ENCODE peak calls at places on chromosome 1, in eight cellular contexts. One of them, this sample, is unnamed.

GRCh38 chr1:29259802-29260441 is 23.6 kb downstream of the PTPRU start:
- DNase-seq in left lung: peak
- DNase-seq in stimulated activated naive CD4-positive, alpha-beta T cell: no peak
- DNase-seq in OCI-LY7: no peak
- DNase-seq in left colon: peak
- DNase-seq in lung microvascular endothelial cell: peak
- DNase-seq in hepatic stellate cell: peak
- DNase-seq in stimulated activated CD8-positive, alpha-beta memory T cell treated with anti-CD3 and anti-CD28 coated beads, Interleukin-2, amount 100 ng/mL, for 1 hour: no peak
- DNase-seq in this sample: no peak

GRCh38 chr1:1539310-1540014 is 962 bp downstream of the TMEM240 start:
- DNase-seq in left lung: no peak
- DNase-seq in stimulated activated naive CD4-positive, alpha-beta T cell: no peak
- DNase-seq in OCI-LY7: no peak
- DNase-seq in left colon: peak
- DNase-seq in lung microvascular endothelial cell: peak
- DNase-seq in hepatic stellate cell: peak
- DNase-seq in stimulated activated CD8-positive, alpha-beta memory T cell treated with anti-CD3 and anti-CD28 coated beads, Interleukin-2, amount 100 ng/mL, for 1 hour: no peak
- DNase-seq in this sample: no peak

GRCh38 chr1:62398377-62398776 is 38.5 kb upstream of the USP1 start:
- DNase-seq in left lung: no peak
- DNase-seq in stimulated activated naive CD4-positive, alpha-beta T cell: no peak
- DNase-seq in OCI-LY7: no peak
- DNase-seq in left colon: no peak
- DNase-seq in lung microvascular endothelial cell: no peak
- DNase-seq in hepatic stellate cell: peak
- DNase-seq in stimulated activated CD8-positive, alpha-beta memory T cell treated with anti-CD3 and anti-CD28 coated beads, Interleukin-2, amount 100 ng/mL, for 1 hour: no peak
- DNase-seq in this sample: no peak

GRCh38 chr1:11828511-11828910 is 19.1 kb downstream of the NPPA start:
- DNase-seq in left lung: no peak
- DNase-seq in stimulated activated naive CD4-positive, alpha-beta T cell: no peak
- DNase-seq in OCI-LY7: no peak
- DNase-seq in left colon: no peak
- DNase-seq in lung microvascular endothelial cell: no peak
- DNase-seq in hepatic stellate cell: no peak
- DNase-seq in stimulated activated CD8-positive, alpha-beta memory T cell treated with anti-CD3 and anti-CD28 coated beads, Interleukin-2, amount 100 ng/mL, for 1 hour: no peak
- DNase-seq in this sample: no peak

GRCh38 chr1:207031016-207031415 is 1.5 kb downstream of the C1orf116 start:
- DNase-seq in left lung: no peak
- DNase-seq in stimulated activated naive CD4-positive, alpha-beta T cell: no peak
- DNase-seq in OCI-LY7: no peak
- DNase-seq in left colon: no peak
- DNase-seq in lung microvascular endothelial cell: no peak
- DNase-seq in hepatic stellate cell: no peak
- DNase-seq in stimulated activated CD8-positive, alpha-beta memory T cell treated with anti-CD3 and anti-CD28 coated beads, Interleukin-2, amount 100 ng/mL, for 1 hour: no peak
- DNase-seq in this sample: no peak

GRCh38 chr1:205301842-205302588 is 19.5 kb downstream of the NUAK2 start:
- DNase-seq in left lung: no peak
- DNase-seq in stimulated activated naive CD4-positive, alpha-beta T cell: no peak
- DNase-seq in OCI-LY7: peak
- DNase-seq in left colon: no peak
- DNase-seq in lung microvascular endothelial cell: no peak
- DNase-seq in hepatic stellate cell: peak
- DNase-seq in stimulated activated CD8-positive, alpha-beta memory T cell treated with anti-CD3 and anti-CD28 coated beads, Interleukin-2, amount 100 ng/mL, for 1 hour: no peak
- DNase-seq in this sample: peak

GRCh38 chr1:231241751-231242150 is 739 bp downstream of the GNPAT start:
- DNase-seq in left lung: no peak
- DNase-seq in stimulated activated naive CD4-positive, alpha-beta T cell: no peak
- DNase-seq in OCI-LY7: peak
- DNase-seq in left colon: peak
- DNase-seq in lung microvascular endothelial cell: peak
- DNase-seq in hepatic stellate cell: peak
- DNase-seq in stimulated activated CD8-positive, alpha-beta memory T cell treated with anti-CD3 and anti-CD28 coated beads, Interleukin-2, amount 100 ng/mL, for 1 hour: no peak
- DNase-seq in this sample: no peak

GRCh38 chr1:14238472-14239059 is 359.9 kb upstream of the KAZN start:
- DNase-seq in left lung: no peak
- DNase-seq in stimulated activated naive CD4-positive, alpha-beta T cell: no peak
- DNase-seq in OCI-LY7: no peak
- DNase-seq in left colon: peak
- DNase-seq in lung microvascular endothelial cell: no peak
- DNase-seq in hepatic stellate cell: no peak
- DNase-seq in stimulated activated CD8-positive, alpha-beta memory T cell treated with anti-CD3 and anti-CD28 coated beads, Interleukin-2, amount 100 ng/mL, for 1 hour: no peak
- DNase-seq in this sample: no peak

GRCh38 chr1:2543543-2544092 is 12.6 kb upstream of the TNFRSF14 start:
- DNase-seq in left lung: no peak
- DNase-seq in stimulated activated naive CD4-positive, alpha-beta T cell: peak
- DNase-seq in OCI-LY7: no peak
- DNase-seq in left colon: no peak
- DNase-seq in lung microvascular endothelial cell: no peak
- DNase-seq in hepatic stellate cell: peak
- DNase-seq in stimulated activated CD8-positive, alpha-beta memory T cell treated with anti-CD3 and anti-CD28 coated beads, Interleukin-2, amount 100 ng/mL, for 1 hour: no peak
- DNase-seq in this sample: no peak

GRCh38 chr1:246139745-246140182 is 367.3 kb downstream of the SMYD3 start:
- DNase-seq in left lung: no peak
- DNase-seq in stimulated activated naive CD4-positive, alpha-beta T cell: no peak
- DNase-seq in OCI-LY7: no peak
- DNase-seq in left colon: no peak
- DNase-seq in lung microvascular endothelial cell: peak
- DNase-seq in hepatic stellate cell: peak
- DNase-seq in stimulated activated CD8-positive, alpha-beta memory T cell treated with anti-CD3 and anti-CD28 coated beads, Interleukin-2, amount 100 ng/mL, for 1 hour: no peak
- DNase-seq in this sample: no peak

GRCh38 chr1:180252638-180253536 is 22.8 kb downstream of the LHX4 start:
- DNase-seq in left lung: peak
- DNase-seq in stimulated activated naive CD4-positive, alpha-beta T cell: peak
- DNase-seq in OCI-LY7: peak
- DNase-seq in left colon: peak
- DNase-seq in lung microvascular endothelial cell: peak
- DNase-seq in hepatic stellate cell: peak
- DNase-seq in stimulated activated CD8-positive, alpha-beta memory T cell treated with anti-CD3 and anti-CD28 coated beads, Interleukin-2, amount 100 ng/mL, for 1 hour: peak
- DNase-seq in this sample: peak

GRCh38 chr1:47374501-47374900 is 40.9 kb downstream of the CMPK1 start:
- DNase-seq in left lung: no peak
- DNase-seq in stimulated activated naive CD4-positive, alpha-beta T cell: no peak
- DNase-seq in OCI-LY7: no peak
- DNase-seq in left colon: no peak
- DNase-seq in lung microvascular endothelial cell: no peak
- DNase-seq in hepatic stellate cell: no peak
- DNase-seq in stimulated activated CD8-positive, alpha-beta memory T cell treated with anti-CD3 and anti-CD28 coated beads, Interleukin-2, amount 100 ng/mL, for 1 hour: no peak
- DNase-seq in this sample: no peak

GRCh38 chr1:156892190-156893047 is 1.1 kb upstream of the PEAR1 start:
- DNase-seq in left lung: peak
- DNase-seq in stimulated activated naive CD4-positive, alpha-beta T cell: peak
- DNase-seq in OCI-LY7: peak
- DNase-seq in left colon: peak
- DNase-seq in lung microvascular endothelial cell: peak
- DNase-seq in hepatic stellate cell: peak
- DNase-seq in stimulated activated CD8-positive, alpha-beta memory T cell treated with anti-CD3 and anti-CD28 coated beads, Interleukin-2, amount 100 ng/mL, for 1 hour: peak
- DNase-seq in this sample: peak

GRCh38 chr1:21290546-21290944 is 282 bp upstream of the ECE1 start:
- DNase-seq in left lung: no peak
- DNase-seq in stimulated activated naive CD4-positive, alpha-beta T cell: no peak
- DNase-seq in OCI-LY7: peak
- DNase-seq in left colon: no peak
- DNase-seq in lung microvascular endothelial cell: no peak
- DNase-seq in hepatic stellate cell: no peak
- DNase-seq in stimulated activated CD8-positive, alpha-beta memory T cell treated with anti-CD3 and anti-CD28 coated beads, Interleukin-2, amount 100 ng/mL, for 1 hour: no peak
- DNase-seq in this sample: no peak

GRCh38 chr1:54984126-54984842 is 3.9 kb downstream of the TMEM61 start:
- DNase-seq in left lung: no peak
- DNase-seq in stimulated activated naive CD4-positive, alpha-beta T cell: no peak
- DNase-seq in OCI-LY7: no peak
- DNase-seq in left colon: peak
- DNase-seq in lung microvascular endothelial cell: no peak
- DNase-seq in hepatic stellate cell: no peak
- DNase-seq in stimulated activated CD8-positive, alpha-beta memory T cell treated with anti-CD3 and anti-CD28 coated beads, Interleukin-2, amount 100 ng/mL, for 1 hour: no peak
- DNase-seq in this sample: no peak

GRCh38 chr1:242629396-242629795 is 104.9 kb upstream of the PLD5 start:
- DNase-seq in left lung: no peak
- DNase-seq in stimulated activated naive CD4-positive, alpha-beta T cell: no peak
- DNase-seq in OCI-LY7: no peak
- DNase-seq in left colon: no peak
- DNase-seq in lung microvascular endothelial cell: no peak
- DNase-seq in hepatic stellate cell: no peak
- DNase-seq in stimulated activated CD8-positive, alpha-beta memory T cell treated with anti-CD3 and anti-CD28 coated beads, Interleukin-2, amount 100 ng/mL, for 1 hour: no peak
- DNase-seq in this sample: no peak

GRCh38 chr1:46181343-46182260 is 5.3 kb upstream of the P3R3URF start:
- DNase-seq in left lung: no peak
- DNase-seq in stimulated activated naive CD4-positive, alpha-beta T cell: no peak
- DNase-seq in OCI-LY7: no peak
- DNase-seq in left colon: peak
- DNase-seq in lung microvascular endothelial cell: peak
- DNase-seq in hepatic stellate cell: no peak
- DNase-seq in stimulated activated CD8-positive, alpha-beta memory T cell treated with anti-CD3 and anti-CD28 coated beads, Interleukin-2, amount 100 ng/mL, for 1 hour: no peak
- DNase-seq in this sample: no peak

GRCh38 chr1:111944121-111944785 is 45.2 kb downstream of the KCND3 start:
- DNase-seq in left lung: peak
- DNase-seq in stimulated activated naive CD4-positive, alpha-beta T cell: no peak
- DNase-seq in OCI-LY7: no peak
- DNase-seq in left colon: no peak
- DNase-seq in lung microvascular endothelial cell: no peak
- DNase-seq in hepatic stellate cell: no peak
- DNase-seq in stimulated activated CD8-positive, alpha-beta memory T cell treated with anti-CD3 and anti-CD28 coated beads, Interleukin-2, amount 100 ng/mL, for 1 hour: no peak
- DNase-seq in this sample: no peak

GRCh38 chr1:223233410-223234163 is 90.5 kb upstream of the TLR5 start:
- DNase-seq in left lung: no peak
- DNase-seq in stimulated activated naive CD4-positive, alpha-beta T cell: no peak
- DNase-seq in OCI-LY7: no peak
- DNase-seq in left colon: no peak
- DNase-seq in lung microvascular endothelial cell: peak
- DNase-seq in hepatic stellate cell: peak
- DNase-seq in stimulated activated CD8-positive, alpha-beta memory T cell treated with anti-CD3 and anti-CD28 coated beads, Interleukin-2, amount 100 ng/mL, for 1 hour: no peak
- DNase-seq in this sample: no peak

GRCh38 chr1:77655431-77655974 is 27.0 kb downstream of the ZZZ3 start:
- DNase-seq in left lung: no peak
- DNase-seq in stimulated activated naive CD4-positive, alpha-beta T cell: no peak
- DNase-seq in OCI-LY7: no peak
- DNase-seq in left colon: no peak
- DNase-seq in lung microvascular endothelial cell: no peak
- DNase-seq in hepatic stellate cell: no peak
- DNase-seq in stimulated activated CD8-positive, alpha-beta memory T cell treated with anti-CD3 and anti-CD28 coated beads, Interleukin-2, amount 100 ng/mL, for 1 hour: no peak
- DNase-seq in this sample: no peak

GRCh38 chr1:82007804-82008203 is 207.1 kb downstream of the ADGRL2 start:
- DNase-seq in left lung: no peak
- DNase-seq in stimulated activated naive CD4-positive, alpha-beta T cell: no peak
- DNase-seq in OCI-LY7: no peak
- DNase-seq in left colon: no peak
- DNase-seq in lung microvascular endothelial cell: no peak
- DNase-seq in hepatic stellate cell: no peak
- DNase-seq in stimulated activated CD8-positive, alpha-beta memory T cell treated with anti-CD3 and anti-CD28 coated beads, Interleukin-2, amount 100 ng/mL, for 1 hour: no peak
- DNase-seq in this sample: no peak

GRCh38 chr1:228743405-228743804 is 8.1 kb downstream of the RHOU start:
- DNase-seq in left lung: no peak
- DNase-seq in stimulated activated naive CD4-positive, alpha-beta T cell: no peak
- DNase-seq in OCI-LY7: no peak
- DNase-seq in left colon: no peak
- DNase-seq in lung microvascular endothelial cell: no peak
- DNase-seq in hepatic stellate cell: no peak
- DNase-seq in stimulated activated CD8-positive, alpha-beta memory T cell treated with anti-CD3 and anti-CD28 coated beads, Interleukin-2, amount 100 ng/mL, for 1 hour: no peak
- DNase-seq in this sample: no peak

GRCh38 chr1:217889401-217889800 is 258.3 kb downstream of the SPATA17 start:
- DNase-seq in left lung: no peak
- DNase-seq in stimulated activated naive CD4-positive, alpha-beta T cell: no peak
- DNase-seq in OCI-LY7: no peak
- DNase-seq in left colon: no peak
- DNase-seq in lung microvascular endothelial cell: peak
- DNase-seq in hepatic stellate cell: no peak
- DNase-seq in stimulated activated CD8-positive, alpha-beta memory T cell treated with anti-CD3 and anti-CD28 coated beads, Interleukin-2, amount 100 ng/mL, for 1 hour: no peak
- DNase-seq in this sample: peak

GRCh38 chr1:183163311-183163710 is 22.8 kb upstream of the LAMC2 start:
- DNase-seq in left lung: no peak
- DNase-seq in stimulated activated naive CD4-positive, alpha-beta T cell: no peak
- DNase-seq in OCI-LY7: no peak
- DNase-seq in left colon: no peak
- DNase-seq in lung microvascular endothelial cell: peak
- DNase-seq in hepatic stellate cell: peak
- DNase-seq in stimulated activated CD8-positive, alpha-beta memory T cell treated with anti-CD3 and anti-CD28 coated beads, Interleukin-2, amount 100 ng/mL, for 1 hour: no peak
- DNase-seq in this sample: no peak

GRCh38 chr1:112707217-112708001 is 482 bp upstream of the RHOC start:
- DNase-seq in left lung: peak
- DNase-seq in stimulated activated naive CD4-positive, alpha-beta T cell: peak
- DNase-seq in OCI-LY7: peak
- DNase-seq in left colon: peak
- DNase-seq in lung microvascular endothelial cell: peak
- DNase-seq in hepatic stellate cell: peak
- DNase-seq in stimulated activated CD8-positive, alpha-beta memory T cell treated with anti-CD3 and anti-CD28 coated beads, Interleukin-2, amount 100 ng/mL, for 1 hour: peak
- DNase-seq in this sample: peak

GRCh38 chr1:160761886-160762285 is 22.8 kb downstream of the SLAMF7 start:
- DNase-seq in left lung: no peak
- DNase-seq in stimulated activated naive CD4-positive, alpha-beta T cell: no peak
- DNase-seq in OCI-LY7: no peak
- DNase-seq in left colon: no peak
- DNase-seq in lung microvascular endothelial cell: no peak
- DNase-seq in hepatic stellate cell: no peak
- DNase-seq in stimulated activated CD8-positive, alpha-beta memory T cell treated with anti-CD3 and anti-CD28 coated beads, Interleukin-2, amount 100 ng/mL, for 1 hour: no peak
- DNase-seq in this sample: no peak

GRCh38 chr1:233140974-233141373 is 154.6 kb downstream of the PCNX2 start:
- DNase-seq in left lung: no peak
- DNase-seq in stimulated activated naive CD4-positive, alpha-beta T cell: no peak
- DNase-seq in OCI-LY7: no peak
- DNase-seq in left colon: no peak
- DNase-seq in lung microvascular endothelial cell: no peak
- DNase-seq in hepatic stellate cell: no peak
- DNase-seq in stimulated activated CD8-positive, alpha-beta memory T cell treated with anti-CD3 and anti-CD28 coated beads, Interleukin-2, amount 100 ng/mL, for 1 hour: no peak
- DNase-seq in this sample: no peak

GRCh38 chr1:18062180-18062579 is 45.4 kb upstream of the IGSF21 start:
- DNase-seq in left lung: no peak
- DNase-seq in stimulated activated naive CD4-positive, alpha-beta T cell: no peak
- DNase-seq in OCI-LY7: peak
- DNase-seq in left colon: no peak
- DNase-seq in lung microvascular endothelial cell: no peak
- DNase-seq in hepatic stellate cell: no peak
- DNase-seq in stimulated activated CD8-positive, alpha-beta memory T cell treated with anti-CD3 and anti-CD28 coated beads, Interleukin-2, amount 100 ng/mL, for 1 hour: no peak
- DNase-seq in this sample: no peak

GRCh38 chr1:161792740-161793139 is 26.6 kb downstream of the ATF6 start:
- DNase-seq in left lung: no peak
- DNase-seq in stimulated activated naive CD4-positive, alpha-beta T cell: no peak
- DNase-seq in OCI-LY7: peak
- DNase-seq in left colon: no peak
- DNase-seq in lung microvascular endothelial cell: peak
- DNase-seq in hepatic stellate cell: peak
- DNase-seq in stimulated activated CD8-positive, alpha-beta memory T cell treated with anti-CD3 and anti-CD28 coated beads, Interleukin-2, amount 100 ng/mL, for 1 hour: no peak
- DNase-seq in this sample: peak

GRCh38 chr1:225572422-225572821 is 80.5 kb downstream of the ENAH start:
- DNase-seq in left lung: no peak
- DNase-seq in stimulated activated naive CD4-positive, alpha-beta T cell: no peak
- DNase-seq in OCI-LY7: no peak
- DNase-seq in left colon: no peak
- DNase-seq in lung microvascular endothelial cell: no peak
- DNase-seq in hepatic stellate cell: peak
- DNase-seq in stimulated activated CD8-positive, alpha-beta memory T cell treated with anti-CD3 and anti-CD28 coated beads, Interleukin-2, amount 100 ng/mL, for 1 hour: no peak
- DNase-seq in this sample: no peak

GRCh38 chr1:6435129-6435528 is 10.6 kb downstream of the ESPN start:
- DNase-seq in left lung: no peak
- DNase-seq in stimulated activated naive CD4-positive, alpha-beta T cell: no peak
- DNase-seq in OCI-LY7: no peak
- DNase-seq in left colon: no peak
- DNase-seq in lung microvascular endothelial cell: no peak
- DNase-seq in hepatic stellate cell: no peak
- DNase-seq in stimulated activated CD8-positive, alpha-beta memory T cell treated with anti-CD3 and anti-CD28 coated beads, Interleukin-2, amount 100 ng/mL, for 1 hour: no peak
- DNase-seq in this sample: no peak

GRCh38 chr1:39575191-39576015 is 1.2 kb downstream of the PABPC4 start:
- DNase-seq in left lung: peak
- DNase-seq in stimulated activated naive CD4-positive, alpha-beta T cell: peak
- DNase-seq in OCI-LY7: peak
- DNase-seq in left colon: peak
- DNase-seq in lung microvascular endothelial cell: peak
- DNase-seq in hepatic stellate cell: peak
- DNase-seq in stimulated activated CD8-positive, alpha-beta memory T cell treated with anti-CD3 and anti-CD28 coated beads, Interleukin-2, amount 100 ng/mL, for 1 hour: peak
- DNase-seq in this sample: peak

GRCh38 chr1:234600418-234601216 is 9.4 kb downstream of the IRF2BP2 start:
- DNase-seq in left lung: no peak
- DNase-seq in stimulated activated naive CD4-positive, alpha-beta T cell: no peak
- DNase-seq in OCI-LY7: peak
- DNase-seq in left colon: peak
- DNase-seq in lung microvascular endothelial cell: peak
- DNase-seq in hepatic stellate cell: no peak
- DNase-seq in stimulated activated CD8-positive, alpha-beta memory T cell treated with anti-CD3 and anti-CD28 coated beads, Interleukin-2, amount 100 ng/mL, for 1 hour: no peak
- DNase-seq in this sample: peak

GRCh38 chr1:210254298-210254697 is 21.7 kb downstream of the SERTAD4 start:
- DNase-seq in left lung: no peak
- DNase-seq in stimulated activated naive CD4-positive, alpha-beta T cell: no peak
- DNase-seq in OCI-LY7: no peak
- DNase-seq in left colon: no peak
- DNase-seq in lung microvascular endothelial cell: no peak
- DNase-seq in hepatic stellate cell: no peak
- DNase-seq in stimulated activated CD8-positive, alpha-beta memory T cell treated with anti-CD3 and anti-CD28 coated beads, Interleukin-2, amount 100 ng/mL, for 1 hour: no peak
- DNase-seq in this sample: no peak